ENCODE peak calls at places on chromosomes 6 and 20, in eight cellular contexts. Y is cardiac fibroblast; L is cardiac muscle cell; U is CD8-positive, alpha-beta memory T cell; P is tibial nerve; A is omental fat pad; G is mesendoderm; R is amniotic stem cell. Z is an unnamed sample.

GRCh38 chr6:118377711-118378414 is 170.2 kb upstream of the PLN start:
- DNase-seq in Y (no peak), L (no peak), U (no peak), P (no peak), A (no peak), G (peak; percentile 9), R (no peak), Z (no peak)

GRCh38 chr20:2032168-2032567 is 38.3 kb upstream of the PDYN start:
- DNase-seq in Y (no peak), L (no peak), U (no peak), P (no peak), A (no peak), G (peak; percentile 31), R (no peak), Z (peak; percentile 36)

GRCh38 chr20:51451484-51451883 is 91.0 kb downstream of the NFATC2 start:
- DNase-seq in Y (no peak), L (no peak), U (no peak), P (no peak), A (no peak), G (no peak), R (no peak), Z (no peak)

GRCh38 chr20:62824476-62825287 is 7.8 kb downstream of the COL9A3 start:
- DNase-seq in Y (no peak), L (peak; percentile 65), U (no peak), P (no peak), A (no peak), G (peak; percentile 73), R (no peak), Z (peak; percentile 78)

GRCh38 chr6:166958926-166959861 is 2.8 kb upstream of the RNASET2 start:
- DNase-seq in Y (peak; percentile 41), L (peak; percentile 20), U (peak; percentile 69), P (no peak), A (no peak), G (peak; percentile 14), R (no peak), Z (no peak)

GRCh38 chr6:109284675-109285074 is 97.6 kb downstream of the CD164 start:
- DNase-seq in Y (no peak), L (no peak), U (no peak), P (no peak), A (no peak), G (peak; percentile 10), R (no peak), Z (no peak)

GRCh38 chr6:14170128-14170527 is 52.6 kb downstream of the CD83 start:
- DNase-seq in Y (no peak), L (no peak), U (no peak), P (no peak), A (no peak), G (no peak), R (no peak), Z (no peak)

GRCh38 chr6:87936065-87936464 is 111.6 kb upstream of the SPACA1 start:
- DNase-seq in Y (no peak), L (no peak), U (no peak), P (no peak), A (no peak), G (no peak), R (no peak), Z (no peak)

GRCh38 chr20:10661261-10661660 is 12.5 kb downstream of the JAG1 start:
- DNase-seq in Y (no peak), L (no peak), U (no peak), P (no peak), A (no peak), G (no peak), R (no peak), Z (no peak)

GRCh38 chr20:14512856-14513255 is 175.4 kb upstream of the FLRT3 start:
- DNase-seq in Y (no peak), L (no peak), U (no peak), P (no peak), A (no peak), G (no peak), R (no peak), Z (peak; percentile 14)

GRCh38 chr6:6775074-6775473 is 186.6 kb downstream of the LY86 start:
- DNase-seq in Y (no peak), L (no peak), U (no peak), P (no peak), A (no peak), G (no peak), R (no peak), Z (no peak)

GRCh38 chr6:32151131-32151884 is 431 bp downstream of the PRRT1 start:
- DNase-seq in Y (no peak), L (no peak), U (no peak), P (no peak), A (no peak), G (no peak), R (no peak), Z (no peak)